ENCODE peak calls at places on chromosomes 3 and 15, in nine cellular contexts. R is A549, B is transverse colon, H is body of pancreas, M is IMR-90, E is stomach, S is GM12892, P is endothelial cell of umbilical vein, O is adrenal gland. U is an unnamed sample.

GRCh38 chr3:30343861-30344260 is 262.5 kb upstream of the TGFBR2 start:
- DNase-seq in R (no peak), M (no peak), S (no peak), E (no peak), H (no peak), O (no peak), P (no peak), B (no peak), U (no peak)

GRCh38 chr15:78878356-78878755 is 5.7 kb downstream of the MORF4L1 start:
- DNase-seq in M (peak), R (no peak), B (no peak), O (no peak), E (no peak), H (no peak), S (no peak), P (no peak), U (peak)

GRCh38 chr3:24944803-24945202 is 450.2 kb upstream of the THRB start:
- DNase-seq in E (no peak), O (no peak), M (no peak), P (no peak), B (no peak), H (no peak), R (no peak), S (no peak), U (no peak)

GRCh38 chr15:56760186-56760585 is 26.9 kb upstream of the ZNF280D start:
- DNase-seq in O (no peak), R (no peak), B (no peak), E (no peak), M (peak), H (no peak), P (peak), S (no peak), U (no peak)

GRCh38 chr3:10666621-10667020 is 149.4 kb upstream of the SLC6A11 start:
- DNase-seq in O (no peak), E (no peak), H (no peak), R (no peak), B (peak), S (no peak), P (no peak), M (no peak), U (peak)

GRCh38 chr3:71064976-71065763 is 518.4 kb downstream of the FOXP1 start:
- DNase-seq in R (peak), B (peak), O (peak), M (peak), H (peak), S (no peak), P (peak), E (peak), U (peak)

GRCh38 chr15:32659340-32659831 is 17.9 kb downstream of the SCG5 start:
- DNase-seq in E (no peak), S (no peak), O (no peak), P (peak), M (peak), R (peak), H (peak), B (no peak), U (no peak)

GRCh38 chr3:5232570-5232969 is 45.1 kb downstream of the EDEM1 start:
- DNase-seq in P (no peak), H (peak), B (no peak), O (no peak), R (no peak), M (no peak), S (no peak), E (no peak), U (no peak)

GRCh38 chr3:65238652-65239051 is 550.9 kb upstream of the ADAMTS9 start:
- DNase-seq in M (no peak), S (no peak), P (no peak), H (no peak), B (no peak), E (no peak), R (no peak), O (no peak), U (no peak)

GRCh38 chr3:153063337-153063736 is 98.7 kb upstream of the RAP2B start:
- DNase-seq in R (no peak), E (no peak), M (no peak), P (no peak), H (no peak), O (no peak), B (no peak), S (no peak), U (no peak)

GRCh38 chr15:31254431-31255175 is 72.0 kb upstream of the KLF13 start:
- DNase-seq in O (no peak), P (peak), E (no peak), H (peak), M (peak), S (no peak), B (peak), R (no peak), U (peak)

GRCh38 chr15:97084650-97085049 is 754.1 kb downstream of the NR2F2 start:
- DNase-seq in H (no peak), O (no peak), S (no peak), E (no peak), P (no peak), B (no peak), M (no peak), R (no peak), U (peak)

GRCh38 chr3:152087153-152087552 is 181.6 kb upstream of the MBNL1 start:
- DNase-seq in M (no peak), P (no peak), O (no peak), E (no peak), R (no peak), H (no peak), B (no peak), S (no peak), U (no peak)

GRCh38 chr3:24730173-24730572 is 235.5 kb upstream of the THRB start:
- DNase-seq in B (no peak), M (no peak), P (no peak), O (no peak), R (no peak), S (no peak), H (no peak), E (no peak), U (no peak)

GRCh38 chr15:24848050-24848449 is 106.7 kb upstream of the SNRPN start:
- DNase-seq in B (no peak), E (no peak), O (peak), M (peak), R (peak), P (peak), S (no peak), H (peak), U (no peak)

GRCh38 chr3:187290561-187290960 is 976 bp downstream of the MASP1 start:
- DNase-seq in E (no peak), O (no peak), M (no peak), R (no peak), B (no peak), P (no peak), H (no peak), S (no peak), U (no peak)

GRCh38 chr3:15860014-15860934 is 62.5 kb upstream of the ANKRD28 start:
- DNase-seq in P (peak), S (peak), E (peak), R (peak), O (peak), H (peak), M (peak), B (peak), U (peak)

GRCh38 chr3:122927726-122928125 is 99.8 kb downstream of the SEMA5B start:
- DNase-seq in P (no peak), S (no peak), O (no peak), M (no peak), E (no peak), R (no peak), B (no peak), H (no peak), U (no peak)

GRCh38 chr3:156643729-156644389 is 30.5 kb upstream of the TIPARP start:
- DNase-seq in P (peak), E (no peak), B (peak), R (no peak), S (peak), H (peak), M (peak), O (no peak), U (peak)

GRCh38 chr3:48402281-48402732 is 27.6 kb downstream of the PLXNB1 start:
- DNase-seq in R (no peak), B (peak), S (no peak), E (peak), H (peak), P (peak), M (peak), O (peak), U (peak)

GRCh38 chr15:77838595-77838994 is 205.9 kb upstream of the LINGO1 start:
- DNase-seq in H (no peak), O (no peak), R (no peak), B (no peak), M (no peak), S (no peak), P (no peak), E (no peak), U (no peak)

GRCh38 chr15:27465213-27465612 is 494.2 kb downstream of the GABRG3 start:
- DNase-seq in R (no peak), E (no peak), M (no peak), H (no peak), P (no peak), B (no peak), O (no peak), S (no peak), U (no peak)

GRCh38 chr3:159187706-159188105 is 385.9 kb downstream of the MFSD1 start:
- DNase-seq in R (no peak), H (no peak), P (no peak), M (no peak), O (no peak), B (no peak), E (no peak), S (no peak), U (no peak)

DNA sequence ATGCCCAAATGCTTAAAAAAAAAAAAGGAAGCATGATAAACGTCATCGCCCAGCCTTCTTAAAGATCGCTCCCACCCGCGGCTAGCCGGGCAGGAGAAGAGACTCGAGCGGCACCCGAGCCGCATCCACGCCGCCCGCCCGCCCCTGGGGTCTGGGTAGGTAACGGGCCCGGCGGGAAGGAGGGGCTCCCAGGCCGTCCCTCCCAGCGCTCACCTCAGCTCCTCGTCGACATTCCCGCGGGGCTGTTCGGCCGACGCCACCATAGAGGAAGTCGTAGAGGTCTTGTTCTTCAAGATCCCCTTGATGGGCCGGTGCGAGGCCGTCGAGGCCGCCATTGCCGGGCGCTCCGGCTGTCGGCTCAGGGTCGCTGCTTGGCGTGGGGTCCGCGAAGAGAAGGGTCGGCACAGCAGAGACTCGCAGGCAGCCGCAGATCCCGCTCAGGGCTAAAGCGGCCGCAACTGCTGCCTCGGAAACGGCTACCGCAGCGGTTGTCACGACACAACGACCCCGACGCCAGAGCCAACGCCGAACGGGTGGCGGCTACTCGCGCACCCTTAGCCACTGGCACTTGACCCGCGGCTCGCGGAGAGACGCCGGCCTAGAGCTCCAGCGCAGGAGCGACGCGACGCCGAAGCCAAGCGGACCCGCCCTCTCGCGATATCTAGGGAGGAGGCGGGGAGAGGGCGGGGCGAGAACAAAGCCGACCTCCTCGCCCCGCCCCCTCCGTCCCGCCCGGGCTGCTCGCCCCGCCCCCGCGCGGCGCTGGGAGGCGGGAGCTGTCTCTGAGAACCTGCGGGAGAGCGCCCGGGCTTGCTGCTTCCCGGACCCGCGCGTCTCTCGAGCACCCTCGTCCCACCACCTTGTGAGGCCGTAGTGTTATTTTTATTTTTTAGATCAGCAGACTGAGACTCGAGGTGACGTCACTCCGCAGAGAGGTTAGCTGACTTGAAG is at the start of gene PPP1R2:
- DNase-seq in H (peak), S (peak), M (peak), R (peak), E (peak), B (peak), P (peak), O (peak), U (peak)
- TF ChIP-seq POLR2A in H (peak), S (peak), M (peak), R (peak), E (no peak), B (peak), P (peak), O (peak), U (peak)

GRCh38 chr15:63599401-63600000 is 2.3 kb downstream of the FBXL22 start:
- DNase-seq in O (peak), P (peak), H (peak), S (no peak), B (peak), R (peak), E (peak), M (no peak), U (peak)
- TF ChIP-seq POLR2A in O (no peak), P (no peak), H (peak), S (no peak), B (peak), R (no peak), E (no peak), M (no peak), U (no peak)

DNA sequence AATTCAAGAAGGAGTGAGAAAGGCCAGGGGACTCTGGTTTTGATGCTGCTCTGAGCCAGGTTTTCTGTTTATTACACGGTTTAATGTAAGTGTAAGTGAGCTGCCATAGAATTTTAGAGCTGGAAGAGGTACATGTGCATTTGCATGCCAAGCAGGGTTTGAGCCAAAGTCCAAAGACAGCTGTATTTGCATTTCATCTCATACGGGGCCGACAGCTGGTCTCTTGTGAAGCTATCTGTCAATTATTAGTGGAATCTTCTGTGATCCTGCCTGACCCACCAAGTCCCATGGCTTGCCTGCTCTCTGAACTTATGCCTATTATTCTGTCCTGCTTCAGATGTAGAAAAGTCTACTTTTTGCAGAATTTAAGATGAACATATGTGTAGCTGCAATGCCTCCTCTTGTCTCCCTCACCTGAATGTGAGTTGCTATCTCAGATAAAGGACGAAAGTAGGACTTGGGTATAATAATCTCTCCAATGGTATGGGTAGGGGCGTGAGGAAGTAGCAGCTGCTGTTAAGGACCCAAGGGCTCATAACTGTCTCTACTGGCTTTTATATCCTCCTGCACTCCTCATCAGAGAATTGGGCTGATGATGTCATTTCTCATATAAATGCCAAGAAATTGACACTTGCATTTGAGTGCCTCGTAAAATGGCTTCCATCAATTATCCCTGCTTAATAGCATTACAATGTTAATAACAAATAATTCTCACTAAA is 160.1 kb downstream of the SQOR start:
- DNase-seq in B (no peak), M (no peak), R (no peak), S (no peak), O (no peak), E (no peak), H (no peak), P (no peak), U (no peak)
- TF ChIP-seq POLR2A in B (no peak), M (no peak), R (no peak), S (no peak), O (no peak), E (no peak), H (no peak), P (no peak), U (no peak)

GRCh38 chr15:83372434-83372873 is 74.7 kb upstream of the SH3GL3 start:
- DNase-seq in E (no peak), O (no peak), H (no peak), R (no peak), P (no peak), B (no peak), M (no peak), S (no peak), U (no peak)
- TF ChIP-seq POLR2A in E (no peak), O (no peak), H (no peak), R (no peak), P (no peak), B (no peak), M (no peak), S (no peak), U (no peak)

GRCh38 chr3:46962990-46963389 is 13.6 kb downstream of the CCDC12 start:
- DNase-seq in H (no peak), R (no peak), B (no peak), O (no peak), P (no peak), S (no peak), E (no peak), M (no peak), U (no peak)

GRCh38 chr3:46965151-46965550 is 11.4 kb downstream of the CCDC12 start:
- DNase-seq in E (no peak), B (peak), M (no peak), R (no peak), P (no peak), H (peak), O (no peak), S (no peak), U (peak)

GRCh38 chr3:46968783-46969428 is 7.6 kb downstream of the CCDC12 start:
- DNase-seq in H (no peak), M (no peak), E (no peak), O (no peak), B (no peak), P (no peak), R (no peak), S (no peak), U (no peak)

GRCh38 chr3:46970391-46971091 is 6.0 kb downstream of the CCDC12 start:
- DNase-seq in B (no peak), H (peak), O (peak), E (peak), P (no peak), R (no peak), S (no peak), M (no peak), U (no peak)

GRCh38 chr3:46966811-46967210 is 9.7 kb downstream of the CCDC12 start:
- DNase-seq in H (no peak), R (no peak), O (no peak), B (no peak), S (no peak), P (no peak), M (no peak), E (no peak), U (no peak)
- TF ChIP-seq POLR2A in H (no peak), R (no peak), O (no peak), B (no peak), S (no peak), P (no peak), M (no peak), E (no peak), U (no peak)

GRCh38 chr15:73927476-73928240 is 1.4 kb downstream of the LOXL1 start:
- DNase-seq in P (peak), B (peak), R (peak), H (peak), S (peak), E (peak), M (peak), O (peak), U (peak)
- TF ChIP-seq POLR2A in P (no peak), B (no peak), R (peak), H (peak), S (no peak), E (no peak), M (peak), O (no peak), U (no peak)

DNA sequence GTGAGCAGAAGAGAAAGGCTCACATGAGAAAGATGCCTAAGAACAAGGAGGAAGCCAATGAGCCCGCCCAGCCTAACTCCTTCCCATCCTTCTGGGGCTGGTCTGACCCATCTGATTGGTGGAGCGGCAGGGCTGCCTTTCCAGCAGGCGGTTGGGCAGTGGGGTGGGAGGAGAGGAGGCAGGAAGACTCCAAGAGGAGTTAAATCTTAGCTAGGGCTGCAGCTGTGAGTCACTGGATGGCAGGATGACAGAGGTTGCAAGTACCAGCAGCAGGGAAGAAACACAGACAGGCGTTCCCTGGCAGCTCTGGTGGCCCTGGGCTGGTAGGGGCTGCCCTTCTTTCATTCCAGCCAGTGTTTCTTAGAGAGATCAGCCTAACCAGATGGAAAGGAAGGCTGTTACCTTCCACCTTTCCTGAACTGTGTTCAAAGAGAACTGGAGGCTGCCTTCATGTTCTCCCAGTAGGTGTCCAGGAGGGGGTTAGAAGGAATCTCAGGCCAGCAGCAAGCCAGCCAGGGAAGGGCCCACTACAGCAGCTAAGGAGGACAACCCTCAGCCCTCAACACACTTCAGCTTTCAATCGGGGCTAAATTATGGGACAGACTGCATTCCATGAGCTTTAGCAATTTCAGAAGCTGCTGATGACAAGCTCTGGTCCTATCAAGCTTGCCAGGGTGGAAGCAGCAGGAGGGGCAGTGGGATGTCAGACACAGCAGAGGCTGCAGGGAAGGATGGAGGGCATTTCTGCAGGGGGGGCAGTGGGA is 50.3 kb downstream of the CHSY1 start:
- DNase-seq in E (peak), S (no peak), H (peak), O (peak), R (peak), M (peak), P (peak), B (peak), U (peak)
- TF ChIP-seq POLR2A in E (no peak), S (no peak), H (no peak), O (no peak), R (no peak), M (peak), P (peak), B (no peak), U (no peak)

DNA sequence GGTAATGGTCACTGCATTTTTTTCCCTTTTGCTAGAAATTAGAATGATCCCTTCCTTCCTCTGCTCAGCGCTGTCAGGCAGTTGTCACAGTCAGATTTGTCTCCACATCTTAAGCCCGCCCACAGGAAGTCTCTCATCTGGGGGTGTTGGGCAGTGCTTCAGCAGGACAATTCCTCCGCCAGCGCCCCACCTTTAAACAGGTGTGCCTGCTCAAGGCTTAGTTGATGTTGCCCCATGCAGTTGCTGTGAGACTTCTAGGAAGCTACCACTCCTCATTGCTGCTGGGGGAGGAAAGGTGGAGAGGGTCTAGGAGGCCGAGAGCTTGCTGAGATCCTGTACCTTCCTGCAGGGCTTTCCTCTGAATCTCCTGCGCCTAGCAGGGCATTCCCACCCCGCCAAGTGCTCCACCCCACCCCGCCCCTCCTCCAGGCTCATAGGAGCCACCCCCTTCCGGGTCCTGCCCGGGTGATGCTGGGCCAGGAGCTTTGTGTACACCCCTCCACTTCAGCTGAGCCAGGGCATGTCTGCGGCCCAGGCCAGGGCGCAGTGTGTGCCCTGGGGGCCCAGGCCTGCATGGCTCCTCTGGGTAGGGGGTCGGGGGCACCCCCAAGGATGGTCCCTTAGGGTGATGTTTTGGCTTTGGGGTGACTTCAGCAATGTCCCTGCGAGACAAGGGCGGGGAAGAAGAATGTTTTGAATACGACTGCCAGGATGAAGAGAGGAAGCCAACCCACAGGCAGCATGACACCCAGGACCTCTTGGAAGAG is 68.7 kb downstream of the TRAK1 start:
- DNase-seq in B (peak), O (no peak), P (peak), H (peak), S (peak), R (peak), E (peak), M (no peak), U (no peak)
- TF ChIP-seq POLR2A in B (peak), O (no peak), P (no peak), H (peak), S (no peak), R (peak), E (no peak), M (no peak), U (no peak)

GRCh38 chr3:119700269-119700919 is 2.4 kb upstream of the CFAP91 start:
- DNase-seq in S (no peak), P (peak), R (no peak), M (peak), B (peak), H (peak), E (no peak), O (no peak), U (peak)
- TF ChIP-seq POLR2A in S (no peak), P (no peak), R (no peak), M (no peak), B (no peak), H (no peak), E (no peak), O (no peak), U (no peak)